ENCODE peak calls at places on chromosome 10, in eight cellular contexts. N is caudate nucleus, Z is IMR-90, E is GM20000, P is A549, Y is left cardiac atrium, M is NCI-H69, S is gastrocnemius medialis. D is an unnamed sample.

GRCh38 chr10:132510174-132510611 is 27.4 kb upstream of the INPP5A start:
- DNase-seq in M (no peak), N (no peak), P (no peak), S (peak; percentile 12), Z (no peak), E (no peak), Y (no peak), D (no peak)

GRCh38 chr10:66931340-66931948 is 5.6 kb downstream of the LRRTM3 start:
- DNase-seq in E (peak; percentile 25), S (no peak), P (peak; percentile 8), Z (peak; percentile 77), Y (no peak), N (no peak), M (peak; percentile 57), D (no peak)

GRCh38 chr10:31536297-31536696 is 217.3 kb downstream of the ZEB1 start:
- DNase-seq in N (no peak), Z (no peak), M (no peak), P (no peak), E (no peak), S (no peak), Y (no peak), D (no peak)

GRCh38 chr10:111129348-111129747 is 52.5 kb downstream of the ADRA2A start:
- DNase-seq in E (no peak), P (no peak), M (no peak), Z (no peak), N (no peak), Y (no peak), S (peak; percentile 26), D (no peak)

GRCh38 chr10:100829103-100829870 is 83.5 kb upstream of the SLF2 start:
- DNase-seq in M (peak; percentile 5), Y (no peak), S (no peak), E (peak; percentile 63), Z (no peak), P (peak; percentile 31), N (no peak), D (no peak)

GRCh38 chr10:62625484-62625883 is 179.0 kb upstream of the ADO start:
- DNase-seq in M (peak; percentile 48), P (no peak), N (no peak), S (no peak), Y (no peak), Z (no peak), E (no peak), D (no peak)

GRCh38 chr10:103077491-103078308 is 115.4 kb downstream of the NT5C2 start:
- DNase-seq in Z (no peak), E (no peak), M (no peak), N (no peak), P (no peak), Y (no peak), S (no peak), D (no peak)

GRCh38 chr10:118957141-118957825 is 72.2 kb upstream of the NANOS1 start:
- DNase-seq in Z (no peak), N (no peak), P (no peak), S (no peak), Y (no peak), E (no peak), M (no peak), D (peak; percentile 36)

GRCh38 chr10:78688945-78689935 is 379.5 kb upstream of the ZMIZ1 start:
- DNase-seq in M (peak; percentile 95), E (no peak), Y (no peak), N (peak; percentile 62), Z (no peak), S (peak; percentile 59), P (no peak), D (no peak)

GRCh38 chr10:80509403-80510161 is 28.1 kb upstream of the SH2D4B start:
- DNase-seq in E (no peak), Z (peak; percentile 81), P (peak; percentile 77), Y (peak; percentile 75), M (no peak), S (no peak), N (no peak), D (peak; percentile 41)

GRCh38 chr10:50224330-50224952 is 26.9 kb downstream of the ASAH2 start:
- DNase-seq in S (no peak), Z (peak; percentile 74), P (peak; percentile 27), M (peak; percentile 63), N (no peak), Y (no peak), E (peak; percentile 53), D (no peak)

GRCh38 chr10:1109795-1110673 is 53.8 kb downstream of the WDR37 start:
- DNase-seq in S (no peak), P (peak; percentile 89), Y (peak; percentile 56), M (peak; percentile 10), N (no peak), Z (peak; percentile 87), E (peak; percentile 81), D (peak; percentile 38)

GRCh38 chr10:120950103-120950561 is 99.0 kb downstream of the WDR11 start:
- DNase-seq in P (no peak), M (no peak), Y (no peak), N (no peak), E (no peak), S (no peak), Z (peak; percentile 5), D (peak; percentile 69)

GRCh38 chr10:30750971-30751677 is 121.6 kb upstream of the LYZL2 start:
- DNase-seq in E (peak; percentile 41), P (no peak), M (no peak), Z (no peak), N (no peak), Y (no peak), S (no peak), D (no peak)

GRCh38 chr10:32328499-32328898 is 18.5 kb downstream of the EPC1 start:
- DNase-seq in M (no peak), Y (no peak), N (no peak), S (no peak), Z (no peak), P (no peak), E (no peak), D (no peak)

GRCh38 chr10:23063387-23064287 is 31.7 kb upstream of the MSRB2 start:
- DNase-seq in N (no peak), S (no peak), Y (peak; percentile 37), Z (peak; percentile 8), E (no peak), P (no peak), M (no peak), D (no peak)

GRCh38 chr10:15813415-15813814 is 46.9 kb downstream of the MINDY3 start:
- DNase-seq in Z (peak; percentile 41), P (no peak), S (no peak), N (no peak), M (peak; percentile 14), Y (no peak), E (no peak), D (no peak)

GRCh38 chr10:87585565-87586514 is 73.8 kb upstream of the PAPSS2 start:
- DNase-seq in P (peak; percentile 17), S (no peak), Z (peak; percentile 58), N (no peak), M (peak; percentile 80), Y (no peak), E (no peak), D (no peak)

GRCh38 chr10:34420273-34420672 is 394.8 kb downstream of the PARD3 start:
- DNase-seq in S (no peak), M (no peak), N (no peak), Z (no peak), P (no peak), E (no peak), Y (no peak), D (no peak)

GRCh38 chr10:60781678-60782077 is 3.4 kb downstream of the CDK1 start:
- DNase-seq in P (no peak), E (no peak), S (no peak), M (peak; percentile 12), Z (no peak), N (no peak), Y (no peak), D (no peak)

GRCh38 chr10:100046088-100046487 is 35.6 kb downstream of the CPN1 start:
- DNase-seq in S (peak; percentile 73), Y (peak; percentile 91), P (peak; percentile 67), Z (peak; percentile 81), N (peak; percentile 76), E (peak; percentile 73), M (peak; percentile 76), D (peak; percentile 82)

GRCh38 chr10:26982058-26982457 is 118.2 kb downstream of the ANKRD26 start:
- DNase-seq in N (no peak), Z (no peak), P (no peak), M (no peak), Y (no peak), S (no peak), E (no peak), D (no peak)

GRCh38 chr10:119350529-119351001 is 143.2 kb downstream of the GRK5 start:
- DNase-seq in E (no peak), N (no peak), M (no peak), P (no peak), Z (peak; percentile 49), Y (peak; percentile 35), S (peak; percentile 32), D (no peak)

GRCh38 chr10:94292448-94293118 is 70.2 kb downstream of the NOC3L start:
- DNase-seq in E (no peak), P (no peak), Y (peak; percentile 53), S (peak; percentile 21), M (no peak), Z (peak; percentile 73), N (no peak), D (peak; percentile 49)

GRCh38 chr10:124266468-124267230 is 152.1 kb downstream of the OAT start:
- DNase-seq in N (no peak), E (no peak), M (no peak), Y (no peak), Z (no peak), S (peak; percentile 6), P (no peak), D (no peak)

GRCh38 chr10:115117301-115117700 is 24.1 kb downstream of the ATRNL1 start:
- DNase-seq in Y (no peak), P (no peak), M (no peak), E (no peak), Z (no peak), S (no peak), N (no peak), D (no peak)

D was measured in adrenal gland.